ENCODE peak calls at places on chromosomes 11 and 22, in four cellular contexts. One of them, this sample, is unnamed.

GRCh38 chr22:42964994-42965699 is 49.8 kb downstream of the PACSIN2 start:
- DNase-seq in gastrocnemius medialis: no peak
- DNase-seq in PC-3: peak; percentile 44
- DNase-seq in AG04450: no peak
- DNase-seq in this sample: no peak

GRCh38 chr11:78350101-78350645 is 67.4 kb downstream of the GAB2 start:
- DNase-seq in PC-3: no peak
- DNase-seq in gastrocnemius medialis: no peak
- DNase-seq in AG04450: peak; percentile 37
- DNase-seq in this sample: no peak

GRCh38 chr11:31803813-31804438 is 7.2 kb downstream of the PAX6 start:
- DNase-seq in AG04450: no peak
- DNase-seq in PC-3: no peak
- DNase-seq in gastrocnemius medialis: no peak
- DNase-seq in this sample: no peak

GRCh38 chr11:64553554-64554201 is 37.3 kb upstream of the SLC22A12 start:
- DNase-seq in PC-3: peak; percentile 65
- DNase-seq in AG04450: no peak
- DNase-seq in gastrocnemius medialis: peak; percentile 40
- DNase-seq in this sample: peak; percentile 72

GRCh38 chr11:4672470-4672869 is 25.2 kb downstream of the OR51E2 start:
- DNase-seq in gastrocnemius medialis: no peak
- DNase-seq in PC-3: peak; percentile 5
- DNase-seq in AG04450: peak; percentile 8
- DNase-seq in this sample: no peak

GRCh38 chr11:10566257-10566956 is 2.1 kb downstream of the LYVE1 start:
- DNase-seq in gastrocnemius medialis: no peak
- DNase-seq in PC-3: no peak
- DNase-seq in AG04450: no peak
- DNase-seq in this sample: no peak

GRCh38 chr11:46252373-46252914 is 25.0 kb upstream of the CREB3L1 start:
- DNase-seq in gastrocnemius medialis: no peak
- DNase-seq in PC-3: no peak
- DNase-seq in AG04450: no peak
- DNase-seq in this sample: no peak

GRCh38 chr11:118167253-118167652 is 9.2 kb downstream of the SCN2B start:
- DNase-seq in AG04450: no peak
- DNase-seq in gastrocnemius medialis: no peak
- DNase-seq in PC-3: no peak
- DNase-seq in this sample: no peak

GRCh38 chr11:8263109-8263768 is 439 bp downstream of the LMO1 start:
- DNase-seq in PC-3: no peak
- DNase-seq in gastrocnemius medialis: peak; percentile 21
- DNase-seq in AG04450: no peak
- DNase-seq in this sample: no peak

GRCh38 chr11:8910662-8911039 is 338 bp upstream of the AKIP1 start:
- DNase-seq in AG04450: no peak
- DNase-seq in PC-3: no peak
- DNase-seq in gastrocnemius medialis: no peak
- DNase-seq in this sample: no peak

GRCh38 chr11:27722945-27723344 is 22.7 kb upstream of the BDNF start:
- DNase-seq in PC-3: no peak
- DNase-seq in AG04450: no peak
- DNase-seq in gastrocnemius medialis: no peak
- DNase-seq in this sample: no peak

GRCh38 chr11:62976109-62976508 is 8.7 kb downstream of the SLC22A6 start:
- DNase-seq in AG04450: no peak
- DNase-seq in gastrocnemius medialis: no peak
- DNase-seq in PC-3: no peak
- DNase-seq in this sample: no peak

GRCh38 chr11:100640646-100641045 is 46.4 kb upstream of the ARHGAP42 start:
- DNase-seq in PC-3: no peak
- DNase-seq in gastrocnemius medialis: no peak
- DNase-seq in AG04450: no peak
- DNase-seq in this sample: no peak

GRCh38 chr11:100637706-100638105 is 49.4 kb upstream of the ARHGAP42 start:
- DNase-seq in AG04450: no peak
- DNase-seq in gastrocnemius medialis: no peak
- DNase-seq in PC-3: no peak
- DNase-seq in this sample: no peak

GRCh38 chr11:100638648-100639047 is 48.4 kb upstream of the ARHGAP42 start:
- DNase-seq in AG04450: no peak
- DNase-seq in PC-3: no peak
- DNase-seq in gastrocnemius medialis: no peak
- DNase-seq in this sample: no peak

GRCh38 chr11:100640071-100640470 is 47.0 kb upstream of the ARHGAP42 start:
- DNase-seq in gastrocnemius medialis: no peak
- DNase-seq in AG04450: no peak
- DNase-seq in PC-3: no peak
- DNase-seq in this sample: no peak

DNA sequence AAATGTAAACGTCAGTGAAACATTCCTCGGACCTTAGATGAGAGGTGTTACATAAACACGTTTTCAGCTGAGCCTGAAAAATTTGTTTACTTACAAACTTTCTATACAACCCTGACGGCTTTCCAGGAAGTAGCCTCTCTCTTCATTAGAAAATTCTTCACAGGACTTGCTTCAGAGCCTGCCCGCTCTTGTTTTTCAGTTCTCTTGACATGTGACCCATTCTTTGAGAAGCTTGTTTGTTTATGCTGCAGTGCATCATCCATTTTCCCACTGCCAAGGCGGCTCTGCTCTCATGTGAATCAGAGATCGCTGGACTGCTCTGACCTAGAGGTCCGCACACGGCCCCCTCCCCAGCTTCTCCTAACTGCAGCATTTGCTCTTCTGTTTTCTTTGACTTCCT is 47.9 kb upstream of the ARHGAP42 start:
- DNase-seq in PC-3: no peak
- DNase-seq in AG04450: peak; percentile 51
- DNase-seq in gastrocnemius medialis: no peak
- DNase-seq in this sample: no peak
- H3K27ac ChIP-seq in PC-3: no peak overlapping the region
- H3K27ac ChIP-seq in AG04450: peak overlapping the region; percentile 81
- H3K27ac ChIP-seq in gastrocnemius medialis: no peak overlapping the region
- H3K27ac ChIP-seq in this sample: no peak overlapping the region

DNA sequence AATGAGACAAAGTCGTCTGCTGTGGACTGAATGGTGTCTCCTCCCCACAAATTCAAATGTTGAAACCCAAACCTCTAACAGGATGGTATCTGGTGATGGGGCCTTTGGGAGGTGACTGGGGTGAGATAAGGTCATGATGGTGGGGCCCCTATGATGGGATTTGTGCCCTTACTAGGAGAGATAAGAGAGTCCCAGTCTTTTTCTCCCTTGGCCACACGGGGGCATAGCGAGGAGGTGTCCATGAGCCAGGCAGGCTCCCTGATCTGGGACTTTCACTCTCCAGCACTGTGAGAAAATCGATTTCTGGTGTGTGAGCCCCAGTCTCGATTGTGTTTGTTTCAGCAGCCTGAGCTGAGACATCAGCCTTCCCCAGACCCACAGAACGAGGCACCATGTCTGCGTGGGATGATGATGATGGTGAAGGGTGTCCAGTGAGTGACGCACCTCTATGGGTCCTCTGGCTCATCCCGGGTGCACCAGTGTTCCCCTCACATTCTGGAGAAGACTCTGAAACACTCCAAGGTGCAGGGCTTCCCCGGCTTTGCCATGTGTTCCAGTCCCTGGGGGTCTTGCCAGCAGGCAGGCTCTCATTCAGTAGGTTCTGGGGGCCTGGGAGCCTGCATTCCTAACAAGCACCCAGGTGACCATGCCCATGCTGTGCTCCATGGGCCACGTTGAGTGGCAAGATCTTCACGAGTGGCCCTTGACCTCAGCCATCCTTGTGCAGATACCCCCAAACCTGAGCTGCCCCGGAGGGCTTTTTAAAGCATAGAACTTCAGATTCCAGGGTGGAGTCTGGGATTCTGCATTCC is 363.0 kb downstream of the CTTN start:
- DNase-seq in gastrocnemius medialis: no peak
- DNase-seq in PC-3: peak; percentile 11
- DNase-seq in AG04450: no peak
- DNase-seq in this sample: no peak
- TF ChIP-seq CTCF in gastrocnemius medialis: no peak
- TF ChIP-seq CTCF in PC-3: peak; percentile 47
- TF ChIP-seq CTCF in AG04450: no peak
- TF ChIP-seq CTCF in this sample: no peak

GRCh38 chr22:22893077-22893805 is 5.6 kb downstream of the IGLL5 start:
- DNase-seq in PC-3: no peak
- DNase-seq in AG04450: no peak
- DNase-seq in gastrocnemius medialis: no peak
- DNase-seq in this sample: no peak
- H3K27ac ChIP-seq in PC-3: no peak overlapping the region
- H3K27ac ChIP-seq in AG04450: no peak overlapping the region
- H3K27ac ChIP-seq in gastrocnemius medialis: no peak overlapping the region
- H3K27ac ChIP-seq in this sample: no peak overlapping the region

DNA sequence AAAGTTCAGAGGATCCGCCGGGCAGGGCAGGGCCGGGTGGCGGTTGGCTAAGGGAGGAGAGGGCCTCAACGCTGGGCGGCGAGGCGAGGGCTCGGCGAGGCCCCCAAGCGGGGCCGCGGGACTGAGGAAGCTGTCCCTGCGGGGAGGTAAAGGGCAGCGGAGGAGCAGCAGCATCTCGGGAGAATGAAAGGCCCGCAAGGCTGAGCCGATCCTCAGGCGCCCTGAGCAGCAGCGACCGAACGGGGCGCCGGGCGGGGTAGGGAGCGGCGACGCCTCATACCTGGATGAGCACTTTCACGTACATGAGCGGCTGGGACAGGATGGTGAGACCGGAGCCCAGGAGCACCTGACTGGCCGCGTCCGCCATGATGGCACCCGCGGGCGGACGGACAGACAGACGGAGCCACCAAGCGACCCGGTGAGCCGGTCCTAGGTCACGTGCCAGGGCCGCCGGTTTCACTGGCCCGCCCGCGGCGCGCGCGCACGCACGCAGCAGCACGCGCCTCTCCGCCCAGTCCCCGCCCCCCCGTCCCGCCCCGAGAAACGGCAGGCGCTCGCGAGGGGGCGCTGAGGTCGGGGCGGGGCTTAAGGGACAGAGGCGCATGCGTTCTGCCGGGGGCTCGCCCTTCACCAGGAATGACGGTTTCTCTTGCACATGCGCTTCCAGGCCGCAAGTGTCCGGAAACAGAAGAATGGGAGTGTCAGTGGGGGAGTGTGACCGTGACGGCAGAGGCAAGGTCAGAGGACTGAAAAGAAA is at the start of gene MTCH2:
- DNase-seq in PC-3: peak; percentile 95
- DNase-seq in AG04450: peak; percentile 93
- DNase-seq in gastrocnemius medialis: peak; percentile 95
- DNase-seq in this sample: peak; percentile 95
- TF ChIP-seq CTCF in PC-3: peak; percentile 22
- TF ChIP-seq CTCF in AG04450: peak; percentile 9
- TF ChIP-seq CTCF in gastrocnemius medialis: peak; percentile 56
- TF ChIP-seq CTCF in this sample: no peak

GRCh38 chr11:110312670-110313069 is 16.3 kb upstream of the RDX start:
- DNase-seq in AG04450: no peak
- DNase-seq in PC-3: peak; percentile 63
- DNase-seq in gastrocnemius medialis: no peak
- DNase-seq in this sample: no peak
- H3K27ac ChIP-seq in AG04450: no peak overlapping the region
- H3K27ac ChIP-seq in PC-3: peak overlapping the region; percentile 80
- H3K27ac ChIP-seq in gastrocnemius medialis: no peak overlapping the region
- H3K27ac ChIP-seq in this sample: no peak overlapping the region

DNA sequence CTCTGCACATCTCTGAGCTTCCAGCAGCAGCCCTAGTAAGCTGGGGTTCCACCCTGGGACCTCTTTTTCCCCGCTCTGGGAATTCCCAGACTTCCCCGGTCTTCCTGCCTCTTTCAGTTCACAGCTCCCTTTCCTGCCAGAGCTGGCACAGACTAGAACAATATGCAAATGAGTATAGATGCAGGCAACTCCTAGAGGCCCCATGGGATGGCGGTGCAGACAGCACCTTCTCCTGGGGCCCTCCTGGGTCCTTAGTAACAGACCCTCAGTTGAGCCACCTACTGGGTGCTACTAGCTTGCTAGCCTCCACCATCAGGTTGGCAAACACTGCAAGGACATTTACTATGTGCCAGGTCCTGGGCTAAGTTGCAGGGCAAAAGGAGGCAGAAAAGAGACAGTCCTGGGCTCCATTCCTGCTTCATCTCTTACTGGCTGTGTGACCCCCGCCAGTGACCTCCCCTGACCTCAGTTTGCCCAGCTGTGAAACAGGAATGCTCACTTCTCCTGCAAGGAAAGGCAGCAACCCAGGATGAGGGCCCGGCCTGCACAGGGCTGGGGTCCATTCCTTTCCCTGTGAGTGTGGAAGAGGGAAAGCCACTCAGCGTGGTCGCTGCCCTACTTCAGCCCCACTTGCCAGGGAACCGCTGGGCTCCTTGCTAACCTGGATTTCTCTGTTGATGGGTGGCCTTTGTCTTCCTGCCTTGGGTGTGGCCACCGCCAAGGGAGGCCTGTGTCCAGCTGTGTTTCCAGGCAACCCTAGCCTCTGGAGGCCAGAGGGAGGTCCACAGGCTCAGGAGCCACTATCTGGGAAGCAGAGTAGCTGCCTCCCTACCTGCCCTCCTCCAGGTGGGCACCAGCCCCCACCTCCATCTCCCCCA is 7.3 kb downstream of the RELT start:
- DNase-seq in gastrocnemius medialis: no peak
- DNase-seq in AG04450: no peak
- DNase-seq in PC-3: no peak
- DNase-seq in this sample: no peak
- TF ChIP-seq CTCF in gastrocnemius medialis: no peak
- TF ChIP-seq CTCF in AG04450: no peak
- TF ChIP-seq CTCF in PC-3: no peak
- TF ChIP-seq CTCF in this sample: no peak

DNA sequence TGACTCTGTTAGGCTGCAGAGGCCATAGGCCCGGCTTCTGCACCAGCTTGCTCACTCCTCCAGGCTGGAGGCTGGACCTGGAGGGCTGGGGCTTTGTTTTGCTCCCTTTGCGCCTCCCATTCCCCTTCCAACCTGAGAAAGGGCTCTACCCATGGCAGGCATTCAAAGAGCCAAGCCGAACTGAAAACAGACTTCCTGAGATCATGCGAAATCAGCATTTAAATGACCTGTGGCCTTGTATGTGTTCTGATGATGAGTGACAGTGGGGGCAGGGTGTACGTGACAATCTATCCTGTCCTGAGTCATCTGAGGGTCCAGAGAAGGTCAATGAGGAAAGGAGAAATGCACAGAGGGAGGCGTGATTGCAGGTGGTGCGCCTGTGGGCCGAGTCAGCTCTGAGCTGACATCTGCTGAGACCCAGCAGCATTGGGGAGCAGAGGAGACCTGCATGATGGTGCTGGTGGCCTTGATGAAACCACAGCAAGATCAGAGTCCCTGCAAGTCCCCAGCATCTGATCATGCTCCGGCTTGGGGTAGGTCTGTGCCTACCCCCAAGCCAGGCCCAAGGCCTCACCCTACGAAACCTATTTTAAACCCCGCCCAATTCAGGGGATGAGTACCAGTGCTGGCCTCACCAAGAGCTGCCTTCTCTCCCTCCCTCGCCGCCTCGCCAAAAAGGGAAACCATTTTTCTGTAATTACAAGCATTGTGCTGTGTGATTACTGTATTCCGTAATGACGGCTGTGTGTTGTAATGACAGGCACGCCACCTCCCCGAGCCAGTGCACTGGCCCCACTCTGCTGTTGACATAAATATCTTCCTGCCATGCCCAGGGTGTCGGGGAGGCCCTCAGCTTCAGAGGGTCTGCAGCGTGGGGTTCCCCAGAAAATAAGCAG is 95.2 kb upstream of the ANO1 start:
- DNase-seq in gastrocnemius medialis: no peak
- DNase-seq in PC-3: no peak
- DNase-seq in AG04450: no peak
- DNase-seq in this sample: no peak
- H3K27ac ChIP-seq in gastrocnemius medialis: no peak overlapping the region
- H3K27ac ChIP-seq in PC-3: no peak overlapping the region
- H3K27ac ChIP-seq in AG04450: peak overlapping the region; percentile 21
- H3K27ac ChIP-seq in this sample: no peak overlapping the region

This sample was measured in CD8-positive, alpha-beta T cell.